ENCODE peak calls at places on chromosomes 7 and 10, in nine cellular contexts. X, D, T, V, N, Y, J, P and C are unnamed samples. For H3K4me1, the result is how much of the 10 kb centered on the place peaks cover.

GRCh38 chr10:132136097-132136521 is 50.6 kb upstream of the DPYSL4 start:
- DNase-seq in N (no peak), Y (no peak), P (no peak), J (peak), X (no peak), V (no peak), T (peak), D (no peak), C (no peak)

GRCh38 chr10:70479626-70480253 is 1.2 kb downstream of the PALD1 start:
- DNase-seq in J (no peak), T (no peak), V (peak), Y (no peak), N (no peak), P (no peak), D (no peak), X (no peak), C (peak)

GRCh38 chr10:117899181-117899683 is 147.5 kb downstream of the RAB11FIP2 start:
- DNase-seq in V (no peak), D (no peak), T (no peak), P (no peak), N (no peak), Y (no peak), X (no peak), J (no peak), C (no peak)

GRCh38 chr7:38953227-38953626 is 24.5 kb upstream of the POU6F2 start:
- DNase-seq in X (no peak), V (no peak), Y (no peak), J (no peak), D (no peak), N (no peak), T (no peak), P (no peak), C (no peak)

GRCh38 chr7:471866-472639 is 47.6 kb downstream of the PDGFA start:
- DNase-seq in N (no peak), Y (peak), X (no peak), T (peak), D (peak), P (peak), V (peak), J (peak), C (peak)

GRCh38 chr10:125662616-125663015 is 20.3 kb downstream of the TEX36 start:
- DNase-seq in Y (no peak), D (no peak), P (no peak), N (no peak), T (no peak), V (no peak), X (no peak), J (no peak), C (no peak)

GRCh38 chr7:288671-289101 is 1.3 kb upstream of the FOXL3 start:
- DNase-seq in V (no peak), Y (no peak), T (no peak), X (no peak), D (no peak), N (no peak), P (no peak), J (peak), C (no peak)

GRCh38 chr7:87564290-87564963 is 36.3 kb downstream of the ABCB1 start:
- DNase-seq in Y (peak), V (peak), T (no peak), D (peak), J (no peak), N (no peak), P (no peak), X (peak), C (no peak)

GRCh38 chr10:79152423-79152817 is 83.7 kb downstream of the ZMIZ1 start:
- DNase-seq in N (no peak), P (no peak), Y (no peak), D (no peak), T (no peak), J (no peak), X (no peak), V (no peak), C (no peak)

GRCh38 chr7:8035647-8036518 is 67.3 kb downstream of the GLCCI1 start:
- DNase-seq in D (no peak), T (no peak), V (no peak), Y (peak), N (no peak), J (no peak), X (no peak), P (no peak), C (no peak)

GRCh38 chr10:99999319-100000108 is 10.2 kb downstream of the DNMBP start:
- DNase-seq in X (no peak), N (no peak), J (no peak), D (no peak), Y (no peak), V (no peak), P (no peak), T (no peak), C (no peak)
- H3K4me1 ChIP-seq in X (under half), N (half or more), J (under half), D (under half), Y (under half), V (under half), P (under half), T (under half), C (half or more)

GRCh38 chr7:149869291-149869650 is 4.5 kb upstream of the ATP6V0E2 start:
- DNase-seq in N (no peak), D (no peak), Y (no peak), T (no peak), P (no peak), X (no peak), J (no peak), V (no peak), C (no peak)

GRCh38 chr7:149870274-149870673 is 3.5 kb upstream of the ATP6V0E2 start:
- DNase-seq in T (no peak), X (no peak), N (no peak), P (no peak), V (no peak), J (no peak), Y (no peak), D (no peak), C (no peak)

GRCh38 chr7:149869867-149870266 is 3.9 kb upstream of the ATP6V0E2 start:
- DNase-seq in J (no peak), P (no peak), Y (no peak), D (no peak), X (no peak), N (no peak), V (no peak), T (no peak), C (no peak)

GRCh38 chr7:149867762-149868637 is 5.8 kb upstream of the ATP6V0E2 start:
- DNase-seq in P (no peak), X (no peak), D (no peak), T (no peak), J (no peak), N (no peak), V (no peak), Y (no peak), C (no peak)

GRCh38 chr7:149868638-149869290 is 5.0 kb upstream of the ATP6V0E2 start:
- DNase-seq in P (no peak), D (no peak), X (no peak), V (no peak), N (no peak), J (no peak), Y (peak), T (no peak), C (no peak)
- H3K27ac ChIP-seq in P (no peak), D (no peak), X (no peak), V (no peak), N (no peak), J (no peak), Y (no peak), T (no peak), C (no peak)

GRCh38 chr10:78069151-78069550 is 35.5 kb downstream of the RPS24 start:
- DNase-seq in Y (no peak), V (no peak), N (no peak), X (no peak), D (no peak), T (no peak), P (no peak), J (peak), C (no peak)

GRCh38 chr10:78071140-78071856 is 37.6 kb downstream of the RPS24 start:
- DNase-seq in X (no peak), P (no peak), J (peak), D (no peak), N (no peak), V (no peak), Y (peak), T (no peak), C (no peak)

GRCh38 chr10:78071857-78072179 is 38.2 kb downstream of the RPS24 start:
- DNase-seq in N (no peak), T (no peak), Y (no peak), D (no peak), P (no peak), J (no peak), X (no peak), V (no peak), C (no peak)

GRCh38 chr10:78072504-78072903 is 38.8 kb downstream of the RPS24 start:
- DNase-seq in T (no peak), J (no peak), N (no peak), X (no peak), D (no peak), P (no peak), Y (no peak), V (no peak), C (no peak)

GRCh38 chr10:78070726-78071125 is 37.1 kb downstream of the RPS24 start:
- DNase-seq in T (no peak), P (no peak), N (no peak), D (no peak), J (no peak), V (no peak), Y (no peak), X (no peak), C (no peak)
- H3K4me1 ChIP-seq in T (under half), P (under half), N (under half), D (under half), J (under half), V (under half), Y (under half), X (under half), C (under half)

DNA sequence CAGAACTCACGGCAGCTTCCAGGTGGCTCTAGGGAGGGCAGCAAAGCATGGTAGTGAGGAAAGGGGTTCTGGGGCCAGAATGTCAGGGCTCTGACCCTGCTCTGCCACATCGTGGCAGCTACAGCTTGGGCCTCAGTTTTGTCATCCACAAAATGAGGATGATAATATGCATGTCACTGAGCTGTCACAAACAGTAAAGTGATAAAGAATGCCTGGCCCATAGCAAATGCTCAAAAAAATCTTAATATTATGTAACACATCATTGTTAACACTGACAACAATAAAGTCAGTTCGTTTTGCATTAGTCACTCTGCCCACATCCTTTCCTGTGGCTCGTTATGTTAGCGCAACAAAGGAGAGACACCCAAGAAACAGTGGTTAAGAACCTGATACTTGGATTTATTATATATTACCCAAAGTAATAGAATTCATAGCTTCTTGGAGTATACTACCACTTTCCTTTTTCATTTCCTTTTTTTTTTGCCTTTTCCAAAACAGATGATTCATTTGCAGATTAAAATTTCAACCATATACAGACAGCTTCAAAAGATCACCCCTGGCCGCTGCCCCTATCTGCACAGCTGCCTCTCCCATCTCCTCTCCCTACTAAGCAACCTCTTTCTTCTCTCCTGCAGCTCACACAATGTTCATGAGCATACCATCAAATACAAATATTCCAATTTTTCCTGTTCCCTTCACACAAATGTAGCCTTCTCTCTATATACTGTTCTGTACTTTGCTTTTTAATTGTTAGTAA is 45.5 kb upstream of the DDC start:
- DNase-seq in T (no peak), V (no peak), D (no peak), Y (no peak), X (no peak), P (no peak), N (no peak), J (no peak), C (no peak)
- H3K27ac ChIP-seq in T (no peak), V (no peak), D (no peak), Y (no peak), X (no peak), P (no peak), N (no peak), J (no peak), C (no peak)

GRCh38 chr10:46017733-46018132 is 12.7 kb downstream of the NCOA4 start:
- DNase-seq in V (no peak), Y (no peak), X (no peak), P (no peak), N (no peak), T (no peak), J (no peak), D (no peak), C (no peak)
- H3K4me1 ChIP-seq in V (under half), Y (half or more), X (under half), P (under half), N (half or more), T (under half), J (under half), D (under half), C (half or more)

GRCh38 chr7:47525066-47525623 is 56.8 kb downstream of the TNS3 start:
- DNase-seq in Y (no peak), P (no peak), T (no peak), V (no peak), N (no peak), J (peak), D (no peak), X (no peak), C (no peak)
- H3K27ac ChIP-seq in Y (no peak), P (no peak), T (no peak), V (no peak), N (no peak), J (no peak), D (no peak), X (no peak), C (no peak)

GRCh38 chr10:113103131-113103830 is 153.2 kb downstream of the TCF7L2 start:
- DNase-seq in N (no peak), P (no peak), X (no peak), V (no peak), D (no peak), Y (no peak), T (no peak), J (no peak), C (no peak)
- H3K4me1 ChIP-seq in N (half or more), P (under half), X (under half), V (under half), D (under half), Y (under half), T (under half), J (under half), C (under half)

GRCh38 chr10:29807407-29807806 is 172.6 kb upstream of the SVIL start:
- DNase-seq in J (no peak), N (no peak), D (no peak), X (no peak), Y (no peak), T (no peak), V (no peak), P (no peak), C (no peak)

GRCh38 chr10:29816801-29817558 is 182.2 kb upstream of the SVIL start:
- DNase-seq in Y (no peak), D (no peak), J (no peak), P (no peak), X (no peak), N (no peak), V (no peak), T (no peak), C (no peak)

GRCh38 chr10:29810816-29811215 is 176.0 kb upstream of the SVIL start:
- DNase-seq in X (no peak), N (no peak), V (no peak), J (no peak), Y (no peak), P (no peak), T (no peak), D (no peak), C (no peak)

GRCh38 chr10:29815572-29815971 is 180.8 kb upstream of the SVIL start:
- DNase-seq in J (no peak), N (no peak), X (no peak), T (no peak), D (no peak), V (no peak), Y (no peak), P (no peak), C (no peak)

GRCh38 chr10:29811751-29812427 is 177.1 kb upstream of the SVIL start:
- DNase-seq in X (no peak), D (peak), V (peak), Y (no peak), P (peak), J (no peak), T (no peak), N (no peak), C (peak)
- H3K27ac ChIP-seq in X (no peak), D (peak), V (peak), Y (no peak), P (peak), J (no peak), T (peak), N (peak), C (peak)

DNA sequence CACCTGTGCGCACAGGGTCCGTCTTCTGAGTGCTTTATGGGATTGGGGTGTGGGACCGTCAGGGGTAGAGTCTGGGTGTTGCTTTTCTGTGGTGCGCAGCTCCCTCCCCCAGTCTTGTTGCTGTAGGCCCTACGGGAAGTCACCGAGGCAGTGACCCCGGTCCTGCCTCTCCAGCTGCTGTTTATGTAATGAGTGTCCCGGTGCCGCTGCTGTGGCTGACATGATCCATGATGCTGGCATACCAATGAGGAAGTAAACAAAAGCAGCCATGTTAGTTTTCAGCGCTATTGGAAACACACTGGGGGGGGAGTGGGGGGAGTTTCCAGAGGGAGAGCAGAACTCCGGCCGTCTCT is 1.1 kb downstream of the TRIM8 start:
- DNase-seq in D (peak), P (peak), T (peak), N (no peak), X (peak), Y (peak), J (peak), V (peak), C (peak)
- H3K4me1 ChIP-seq in D (under half), P (under half), T (under half), N (half or more), X (under half), Y (under half), J (under half), V (under half), C (under half)